ENCODE peak calls at places on chromosomes 3 and 15, in eight cellular contexts. V is cardiac muscle cell, T is colonic mucosa, Y is ascending aorta, N is adrenal gland, B is mammary epithelial cell, P is tibial artery, G is testis. J is an unnamed sample.

GRCh38 chr3:131907809-131908208 is 127.0 kb downstream of the CPNE4 start:
- DNase-seq in V (peak), T (no peak), Y (no peak), N (no peak), B (no peak), P (no peak), G (no peak), J (no peak)

GRCh38 chr3:12192655-12193484 is 34.2 kb upstream of the TIMP4 start:
- DNase-seq in V (no peak), T (no peak), Y (no peak), N (no peak), B (no peak), P (no peak), G (no peak), J (no peak)

GRCh38 chr3:170164720-170165119 is 16.8 kb downstream of the PHC3 start:
- DNase-seq in V (no peak), T (peak), Y (no peak), N (no peak), B (no peak), P (no peak), G (no peak), J (no peak)

GRCh38 chr3:31893174-31893573 is 87.9 kb downstream of the OSBPL10 start:
- DNase-seq in V (no peak), T (no peak), Y (no peak), N (no peak), B (no peak), P (no peak), G (no peak), J (no peak)

GRCh38 chr3:197028711-197029510 is 706 bp downstream of the MELTF start:
- DNase-seq in V (no peak), T (peak), Y (no peak), N (no peak), B (no peak), P (peak), G (no peak), J (no peak)

GRCh38 chr15:30001592-30001991 is 81.2 kb upstream of the GOLGA8J start:
- DNase-seq in V (no peak), T (no peak), Y (no peak), N (no peak), B (peak), P (no peak), G (peak), J (no peak)

GRCh38 chr15:62639432-62639831 is 403.1 kb upstream of the TPM1 start:
- DNase-seq in V (no peak), T (no peak), Y (no peak), N (no peak), B (no peak), P (no peak), G (no peak), J (no peak)

GRCh38 chr3:133117342-133117741 is 79.2 kb downstream of the TMEM108 start:
- DNase-seq in V (no peak), T (no peak), Y (no peak), N (no peak), B (no peak), P (no peak), G (no peak), J (no peak)

GRCh38 chr3:7876741-7877297 is 624.8 kb upstream of the LMCD1 start:
- DNase-seq in V (no peak), T (no peak), Y (no peak), N (no peak), B (no peak), P (no peak), G (no peak), J (no peak)

GRCh38 chr3:63896332-63897034 is 15.7 kb downstream of the SCAANT1 start:
- DNase-seq in V (no peak), T (no peak), Y (no peak), N (no peak), B (no peak), P (no peak), G (no peak), J (no peak)

GRCh38 chr3:17162116-17162515 is 277.4 kb downstream of the PLCL2 start:
- DNase-seq in V (no peak), T (no peak), Y (no peak), N (peak), B (no peak), P (no peak), G (no peak), J (no peak)

GRCh38 chr15:59299919-59300617 is 72.6 kb downstream of the MYO1E start:
- DNase-seq in V (no peak), T (peak), Y (peak), N (peak), B (peak), P (peak), G (peak), J (no peak)

GRCh38 chr3:46296826-46297225 is 54.6 kb downstream of the CCR3 start:
- DNase-seq in V (no peak), T (no peak), Y (no peak), N (no peak), B (no peak), P (no peak), G (no peak), J (no peak)

GRCh38 chr3:114551770-114552526 is 258.1 kb downstream of the TIGIT start:
- DNase-seq in V (no peak), T (no peak), Y (no peak), N (peak), B (peak), P (no peak), G (no peak), J (no peak)

GRCh38 chr3:134817297-134817696 is 22.2 kb downstream of the EPHB1 start:
- DNase-seq in V (no peak), T (no peak), Y (no peak), N (no peak), B (no peak), P (no peak), G (no peak), J (no peak)

GRCh38 chr3:51874411-51874810 is 990 bp downstream of the IQCF5 start:
- DNase-seq in V (no peak), T (no peak), Y (no peak), N (no peak), B (no peak), P (no peak), G (no peak), J (no peak)

GRCh38 chr15:98874359-98874758 is 133.2 kb downstream of the PGPEP1L start:
- DNase-seq in V (no peak), T (no peak), Y (no peak), N (no peak), B (no peak), P (no peak), G (no peak), J (no peak)

GRCh38 chr15:98874773-98875172 is 132.8 kb downstream of the PGPEP1L start:
- DNase-seq in V (no peak), T (no peak), Y (no peak), N (no peak), B (peak), P (no peak), G (peak), J (no peak)

GRCh38 chr15:98875309-98875708 is 132.3 kb downstream of the PGPEP1L start:
- DNase-seq in V (no peak), T (no peak), Y (no peak), N (no peak), B (no peak), P (no peak), G (no peak), J (no peak)

GRCh38 chr15:98872777-98873176 is 134.8 kb downstream of the PGPEP1L start:
- DNase-seq in V (no peak), T (no peak), Y (no peak), N (no peak), B (no peak), P (no peak), G (no peak), J (no peak)

GRCh38 chr15:98873441-98874218 is 134.0 kb downstream of the PGPEP1L start:
- DNase-seq in V (no peak), T (no peak), Y (no peak), N (no peak), B (peak), P (no peak), G (no peak), J (no peak)
- TF ChIP-seq CTCF in V (peak), T (no peak), Y (no peak), N (no peak), B (no peak), P (no peak), G (no peak), J (no peak)

GRCh38 chr3:111768571-111769100 is 90.4 kb upstream of the PHLDB2 start:
- DNase-seq in V (no peak), T (no peak), Y (no peak), N (no peak), B (peak), P (no peak), G (no peak), J (no peak)

GRCh38 chr3:111765136-111765535 is 93.9 kb upstream of the PHLDB2 start:
- DNase-seq in V (no peak), T (no peak), Y (no peak), N (no peak), B (no peak), P (no peak), G (no peak), J (no peak)

GRCh38 chr3:111769110-111769509 is 90.0 kb upstream of the PHLDB2 start:
- DNase-seq in V (no peak), T (no peak), Y (no peak), N (no peak), B (no peak), P (no peak), G (no peak), J (no peak)

GRCh38 chr3:111769965-111770364 is 89.1 kb upstream of the PHLDB2 start:
- DNase-seq in V (no peak), T (no peak), Y (no peak), N (no peak), B (no peak), P (no peak), G (no peak), J (no peak)

GRCh38 chr3:111768076-111768475 is 91.0 kb upstream of the PHLDB2 start:
- DNase-seq in V (no peak), T (no peak), Y (no peak), N (no peak), B (no peak), P (no peak), G (no peak), J (no peak)
- H3K27ac ChIP-seq in V (no peak), T (no peak), Y (peak), N (no peak), B (peak), P (peak), G (no peak), J (no peak)

GRCh38 chr3:44926172-44926571 is 49.8 kb downstream of the ZDHHC3 start:
- DNase-seq in V (no peak), T (no peak), Y (no peak), N (no peak), B (no peak), P (no peak), G (peak), J (no peak)
- TF ChIP-seq CTCF in V (no peak), T (no peak), Y (no peak), N (no peak), B (no peak), P (no peak), G (no peak), J (peak)

DNA sequence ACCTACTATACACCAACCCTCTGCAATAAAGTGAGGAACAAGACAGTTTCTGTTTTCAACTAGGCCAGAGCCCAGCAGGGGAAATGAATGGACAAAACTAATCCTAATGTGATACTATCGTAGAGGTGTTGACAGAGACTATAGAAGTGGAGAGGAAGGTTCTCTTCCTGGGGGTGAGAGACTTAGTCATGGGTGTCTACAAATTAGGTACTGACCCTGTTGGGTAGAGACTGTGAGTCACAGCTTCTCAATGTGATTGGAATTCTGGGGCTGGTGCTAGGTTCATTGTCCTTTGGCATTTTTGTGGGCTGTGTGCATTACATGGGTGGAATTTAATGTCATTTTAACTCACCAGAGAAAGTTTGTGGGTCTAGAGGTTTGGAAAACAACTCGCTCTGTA is 79.3 kb downstream of the ADAMTSL3 start:
- DNase-seq in V (no peak), T (no peak), Y (no peak), N (no peak), B (peak), P (no peak), G (no peak), J (no peak)
- H3K27ac ChIP-seq in V (no peak), T (no peak), Y (no peak), N (no peak), B (peak), P (no peak), G (no peak), J (no peak)

DNA sequence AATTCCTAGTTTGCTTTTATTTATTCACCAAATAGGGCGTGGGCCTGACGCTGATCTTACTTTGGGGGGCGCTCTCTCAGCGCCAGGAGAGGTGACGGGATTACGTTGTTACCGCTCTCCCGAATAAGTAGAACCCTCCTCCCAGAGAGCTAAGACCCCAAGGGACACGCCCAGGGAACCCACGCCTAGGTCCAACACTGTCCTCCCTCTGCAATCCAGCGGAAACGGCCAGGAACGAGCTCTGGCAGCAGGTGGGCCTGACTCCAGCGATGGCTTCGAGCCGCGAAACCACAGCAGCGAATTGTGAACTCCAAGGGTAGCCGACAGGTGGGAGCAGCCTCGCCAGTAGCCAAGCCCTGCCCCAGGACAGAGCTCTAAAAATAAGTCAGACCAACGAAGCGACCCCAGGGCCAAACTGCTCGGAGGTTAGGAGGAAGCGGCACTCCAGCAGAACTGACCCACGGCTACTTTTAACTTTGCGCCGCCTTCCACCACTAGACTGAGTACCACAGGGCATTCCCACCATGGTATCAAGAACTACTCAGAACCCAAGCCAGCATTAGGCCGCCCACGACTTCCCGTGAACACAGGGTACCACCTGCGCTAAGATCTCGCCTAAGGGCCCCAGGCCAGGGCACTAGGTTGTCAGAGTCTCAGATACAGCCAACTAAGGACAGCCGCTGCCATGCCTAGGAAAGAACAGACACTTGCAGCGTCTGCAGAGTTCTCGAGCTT is 1.6 kb upstream of the SIN3A start:
- DNase-seq in V (peak), T (peak), Y (peak), N (peak), B (peak), P (peak), G (peak), J (peak)
- TF ChIP-seq CTCF in V (peak), T (no peak), Y (no peak), N (no peak), B (no peak), P (no peak), G (no peak), J (peak)

J was measured in WERI-Rb-1.